ENCODE peak calls at places on chromosomes 6 and 20, in four cellular contexts. I, T, P and O are unnamed samples.

GRCh38 chr20:25066386-25066785 is 8.4 kb upstream of the ACSS1 start:
- DNase-seq in I (no peak), T (peak; percentile 13), P (no peak), O (peak; percentile 7)

GRCh38 chr6:132131351-132131750 is 180.2 kb upstream of the CCN2 start:
- DNase-seq in I (no peak), T (no peak), P (no peak), O (no peak)

GRCh38 chr6:119627908-119628669 is 278.5 kb upstream of the MAN1A1 start:
- DNase-seq in I (peak; percentile 49), T (no peak), P (no peak), O (no peak)

GRCh38 chr6:124573953-124574352 is 388.3 kb upstream of the RNF217 start:
- DNase-seq in I (no peak), T (no peak), P (no peak), O (no peak)

GRCh38 chr6:52663120-52663934 is 7.6 kb upstream of the TMEM14A start:
- DNase-seq in I (peak; percentile 80), T (no peak), P (peak; percentile 46), O (peak; percentile 70)

GRCh38 chr20:1086273-1087213 is 31.9 kb upstream of the PSMF1 start:
- DNase-seq in I (no peak), T (no peak), P (no peak), O (no peak)

GRCh38 chr6:148885154-148885870 is 138.5 kb downstream of the UST start:
- DNase-seq in I (peak; percentile 91), T (no peak), P (no peak), O (no peak)

GRCh38 chr20:2149507-2149906 is 47.9 kb downstream of the STK35 start:
- DNase-seq in I (peak; percentile 62), T (no peak), P (no peak), O (no peak)

GRCh38 chr6:27608916-27609883 is 136.3 kb upstream of the ZNF184 start:
- DNase-seq in I (peak; percentile 60), T (no peak), P (no peak), O (no peak)

GRCh38 chr6:101322921-101323320 is 70.6 kb upstream of the GRIK2 start:
- DNase-seq in I (no peak), T (no peak), P (no peak), O (no peak)

GRCh38 chr20:41697861-41698559 is 79.8 kb upstream of the CHD6 start:
- DNase-seq in I (peak; percentile 37), T (no peak), P (no peak), O (no peak)

GRCh38 chr6:105259912-105260889 is 80.4 kb upstream of the POPDC3 start:
- DNase-seq in I (no peak), T (no peak), P (no peak), O (no peak)

GRCh38 chr20:37669062-37669772 is 24.6 kb upstream of the CTNNBL1 start:
- DNase-seq in I (no peak), T (no peak), P (no peak), O (no peak)

GRCh38 chr6:108001696-108002231 is 43.8 kb upstream of the SEC63 start:
- DNase-seq in I (no peak), T (no peak), P (no peak), O (no peak)

GRCh38 chr6:142297996-142298753 is 3.6 kb upstream of the ADGRG6 start:
- DNase-seq in I (peak; percentile 85), T (no peak), P (no peak), O (no peak)

GRCh38 chr6:129994410-129994809 is 24.0 kb upstream of the L3MBTL3 start:
- DNase-seq in I (no peak), T (no peak), P (no peak), O (no peak)

GRCh38 chr20:48875914-48876240 is 45.6 kb upstream of the ARFGEF2 start:
- DNase-seq in I (no peak), T (no peak), P (no peak), O (no peak)

GRCh38 chr6:3938715-3939376 is 89.7 kb downstream of the FAM50B start:
- DNase-seq in I (no peak), T (no peak), P (no peak), O (no peak)

GRCh38 chr6:20203561-20204528 is 8.4 kb downstream of the MBOAT1 start:
- DNase-seq in I (no peak), T (no peak), P (no peak), O (no peak)

GRCh38 chr6:129645371-129646139 is 64.4 kb downstream of the ARHGAP18 start:
- DNase-seq in I (no peak), T (no peak), P (no peak), O (no peak)

GRCh38 chr6:93787841-93788240 is 368.5 kb upstream of the EPHA7 start:
- DNase-seq in I (no peak), T (no peak), P (no peak), O (no peak)

GRCh38 chr6:134310817-134311216 is 7.1 kb downstream of the SGK1 start:
- DNase-seq in I (no peak), T (no peak), P (no peak), O (no peak)

GRCh38 chr6:110618591-110619267 is 142.3 kb upstream of the SLC22A16 start:
- DNase-seq in I (peak; percentile 28), T (no peak), P (peak; percentile 19), O (no peak)

GRCh38 chr6:41222045-41222444 is 6.1 kb upstream of the TREML4 start:
- DNase-seq in I (no peak), T (no peak), P (no peak), O (no peak)

GRCh38 chr20:48325656-48326433 is 502.0 kb downstream of the PREX1 start:
- DNase-seq in I (no peak), T (no peak), P (no peak), O (no peak)